ENCODE peak calls at places on chromosomes 2 and 18, in four cellular contexts. Y, Q, L and D are unnamed samples.

GRCh38 chr18:61651145-61651879 is 241.5 kb downstream of the RNF152 start:
- DNase-seq in Q (no peak), L (no peak), Y (no peak), D (no peak)

GRCh38 chr2:72694715-72695496 is 130.9 kb downstream of the EXOC6B start:
- DNase-seq in Y (peak; percentile 74), Q (peak; percentile 82), L (no peak), D (no peak)

GRCh38 chr2:60556441-60556997 is 3.1 kb upstream of the BCL11A start:
- DNase-seq in Q (no peak), L (no peak), Y (no peak), D (no peak)

GRCh38 chr18:4405965-4406364 is 49.1 kb downstream of the DLGAP1 start:
- DNase-seq in L (no peak), Y (no peak), Q (no peak), D (no peak)

GRCh38 chr2:195151711-195152110 is 505.3 kb upstream of the SLC39A10 start:
- DNase-seq in L (no peak), Y (no peak), Q (no peak), D (no peak)

GRCh38 chr2:205060269-205060668 is 515.0 kb downstream of the PARD3B start:
- DNase-seq in L (peak; percentile 67), Y (peak; percentile 79), Q (no peak), D (no peak)

GRCh38 chr2:239396881-239397681 is 3.7 kb downstream of the HDAC4 start:
- DNase-seq in Y (no peak), Q (no peak), L (no peak), D (no peak)

GRCh38 chr2:150141241-150142001 is 346.0 kb downstream of the RND3 start:
- DNase-seq in L (peak; percentile 90), Y (no peak), Q (peak; percentile 91), D (peak; percentile 36)

GRCh38 chr2:60641866-60642788 is 88.7 kb upstream of the BCL11A start:
- DNase-seq in Y (peak; percentile 23), L (peak; percentile 57), Q (peak; percentile 32), D (no peak)

GRCh38 chr2:69163109-69163508 is 150.1 kb downstream of the ANTXR1 start:
- DNase-seq in Y (peak; percentile 97), Q (peak; percentile 68), L (peak; percentile 81), D (peak; percentile 67)

GRCh38 chr2:150624001-150624401 is 136.5 kb upstream of the RND3 start:
- DNase-seq in Q (peak; percentile 89), L (peak; percentile 50), Y (peak; percentile 39), D (no peak)

GRCh38 chr2:225495706-225496105 is 96.2 kb downstream of the NYAP2 start:
- DNase-seq in Q (no peak), Y (no peak), L (no peak), D (no peak)

GRCh38 chr2:134845719-134846118 is 7.3 kb downstream of the ACMSD start:
- DNase-seq in L (peak; percentile 79), Y (peak; percentile 85), Q (no peak), D (no peak)

GRCh38 chr2:217685255-217685605 is 317.6 kb downstream of the TNS1 start:
- DNase-seq in Q (no peak), Y (peak; percentile 78), L (peak; percentile 92), D (no peak)

GRCh38 chr18:79797518-79798345 is at the start of gene KCNG2:
- DNase-seq in Q (no peak), L (no peak), Y (no peak), D (no peak)

GRCh38 chr2:233094614-233095013 is 34.5 kb downstream of the INPP5D start:
- DNase-seq in L (no peak), Y (no peak), Q (no peak), D (no peak)

GRCh38 chr18:71020342-71021096 is 731.7 kb downstream of the SOCS6 start:
- DNase-seq in L (peak; percentile 23), Q (peak; percentile 62), Y (peak; percentile 4), D (no peak)

DNA sequence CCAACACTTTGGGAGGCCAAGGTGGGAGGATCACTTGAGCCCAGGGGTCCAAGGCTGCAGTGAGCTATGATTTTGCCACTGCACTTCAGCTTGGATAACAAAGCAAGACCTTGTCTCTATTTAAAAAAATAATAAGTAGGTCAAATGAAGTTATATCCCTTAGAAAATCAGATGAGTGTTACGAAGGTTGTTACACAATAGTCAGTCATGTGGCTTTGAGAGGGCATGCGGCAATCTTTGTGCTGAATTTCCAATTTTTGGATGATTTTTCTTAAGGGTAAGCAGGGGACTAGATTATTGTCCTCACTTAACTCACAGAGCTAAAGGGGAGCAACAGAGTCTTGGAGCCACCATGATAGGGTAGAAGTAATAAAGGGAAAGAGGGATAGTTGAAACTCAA is 71.8 kb downstream of the B3GNT2 start:
- DNase-seq in Q (no peak), Y (no peak), L (no peak), D (no peak)
- H3K4me2 ChIP-seq in Q (no peak overlapping the region), Y (no peak overlapping the region), L (no peak overlapping the region), D (no peak overlapping the region)

DNA sequence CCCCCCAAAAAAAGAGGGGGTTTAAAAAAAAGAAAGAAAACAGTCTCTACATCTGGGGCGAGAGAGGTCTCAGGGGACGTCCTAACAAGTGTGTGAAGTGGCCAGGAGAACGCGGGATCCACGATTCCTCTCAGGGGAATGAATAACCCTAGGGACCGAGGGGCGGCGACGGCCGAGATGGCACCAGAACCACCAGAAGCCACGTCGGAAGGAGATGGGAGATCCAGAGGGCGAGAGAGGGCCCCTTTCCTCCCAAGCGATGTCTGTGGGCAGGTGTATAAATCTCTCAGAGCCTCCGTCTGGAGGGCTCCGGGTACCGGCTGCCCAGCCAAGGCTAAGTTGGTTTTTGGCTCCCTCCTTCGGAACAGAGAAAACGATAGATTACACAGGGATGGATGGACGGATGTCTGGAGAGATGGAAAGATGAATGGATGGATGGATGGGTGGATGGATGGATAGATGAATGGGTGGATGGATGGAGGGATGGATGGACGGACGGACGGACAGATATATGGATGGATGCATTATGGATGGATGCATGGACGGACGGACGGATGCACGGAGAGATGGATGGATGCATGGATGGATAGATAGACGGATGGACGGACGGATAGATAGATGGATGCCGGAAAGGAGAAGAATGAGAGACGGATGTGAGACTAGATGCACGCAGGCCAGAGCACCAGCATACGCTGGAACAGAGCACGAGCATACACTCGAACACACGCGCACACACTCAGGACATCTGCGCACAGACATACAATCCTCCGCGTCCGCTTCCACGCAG is 1.6 kb downstream of the EPHA4 start:
- DNase-seq in Q (peak; percentile 50), L (peak; percentile 39), Y (no peak), D (no peak)
- TF ChIP-seq EZH2 in Q (no peak), L (no peak), Y (peak; percentile 83), D (no peak)

DNA sequence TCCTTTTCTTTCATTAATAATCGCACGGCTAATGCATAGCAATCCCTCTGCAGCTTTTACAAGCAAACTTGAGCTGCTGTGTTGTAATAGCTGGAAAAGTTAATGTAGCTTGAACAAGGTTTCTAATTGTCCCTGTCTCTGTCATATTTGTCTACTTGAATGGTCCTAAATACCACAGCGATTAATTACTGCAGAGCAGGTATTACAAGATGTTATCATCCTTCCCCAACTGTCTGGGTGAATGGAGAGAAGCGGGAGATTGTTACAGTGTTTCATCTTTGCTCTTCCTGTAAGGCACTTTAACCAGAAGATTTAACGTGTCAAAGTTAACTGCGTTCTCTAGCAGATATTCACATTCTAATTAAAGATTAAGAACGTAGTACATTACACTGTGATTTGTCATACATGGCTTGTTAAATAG is 422.2 kb upstream of the POU3F3 start:
- DNase-seq in Q (no peak), Y (peak; percentile 52), L (no peak), D (no peak)
- H3K4me2 ChIP-seq in Q (no peak overlapping the region), Y (peak overlapping the region; percentile 73), L (no peak overlapping the region), D (no peak overlapping the region)

DNA sequence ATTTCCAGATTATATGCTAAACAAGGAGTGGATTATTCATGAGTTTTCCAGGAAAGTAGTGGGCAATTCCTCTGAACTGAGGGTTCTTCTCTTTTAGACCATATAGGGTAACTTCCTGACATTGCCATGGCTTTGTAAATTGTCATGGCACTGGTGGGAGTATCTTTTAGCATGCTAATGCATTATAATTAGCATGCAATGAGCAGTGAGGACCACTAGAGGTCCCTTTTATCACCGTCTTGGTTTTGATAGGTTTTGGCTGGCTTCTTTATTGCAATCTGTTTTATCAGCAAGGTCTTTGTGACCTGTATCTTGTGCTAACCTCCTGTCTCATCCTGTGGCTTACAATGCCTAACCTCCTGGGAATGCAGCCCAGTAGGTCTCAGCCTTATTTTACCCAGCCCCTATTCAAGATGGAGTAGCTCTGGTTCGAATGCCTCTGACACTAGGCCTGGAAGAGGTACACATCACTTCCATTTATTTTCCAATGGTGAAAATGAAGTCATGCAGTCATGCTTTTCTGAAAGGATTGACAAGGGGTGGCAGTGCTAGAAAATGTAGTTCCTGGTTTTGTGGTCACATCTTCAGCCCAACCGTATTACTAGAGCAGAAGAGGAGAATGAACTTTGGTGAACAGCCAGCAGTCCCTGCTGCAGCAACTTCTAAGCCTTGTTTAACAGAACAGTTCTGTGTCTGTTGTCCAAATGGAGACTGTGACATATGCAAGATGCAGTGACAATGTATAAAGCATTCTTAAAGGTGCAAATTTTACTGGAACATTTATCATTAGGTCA is 26.6 kb upstream of the ITGA4 start:
- DNase-seq in Q (peak; percentile 13), Y (no peak), L (peak; percentile 52), D (no peak)
- TF ChIP-seq EZH2 in Q (no peak), Y (no peak), L (no peak), D (no peak)

DNA sequence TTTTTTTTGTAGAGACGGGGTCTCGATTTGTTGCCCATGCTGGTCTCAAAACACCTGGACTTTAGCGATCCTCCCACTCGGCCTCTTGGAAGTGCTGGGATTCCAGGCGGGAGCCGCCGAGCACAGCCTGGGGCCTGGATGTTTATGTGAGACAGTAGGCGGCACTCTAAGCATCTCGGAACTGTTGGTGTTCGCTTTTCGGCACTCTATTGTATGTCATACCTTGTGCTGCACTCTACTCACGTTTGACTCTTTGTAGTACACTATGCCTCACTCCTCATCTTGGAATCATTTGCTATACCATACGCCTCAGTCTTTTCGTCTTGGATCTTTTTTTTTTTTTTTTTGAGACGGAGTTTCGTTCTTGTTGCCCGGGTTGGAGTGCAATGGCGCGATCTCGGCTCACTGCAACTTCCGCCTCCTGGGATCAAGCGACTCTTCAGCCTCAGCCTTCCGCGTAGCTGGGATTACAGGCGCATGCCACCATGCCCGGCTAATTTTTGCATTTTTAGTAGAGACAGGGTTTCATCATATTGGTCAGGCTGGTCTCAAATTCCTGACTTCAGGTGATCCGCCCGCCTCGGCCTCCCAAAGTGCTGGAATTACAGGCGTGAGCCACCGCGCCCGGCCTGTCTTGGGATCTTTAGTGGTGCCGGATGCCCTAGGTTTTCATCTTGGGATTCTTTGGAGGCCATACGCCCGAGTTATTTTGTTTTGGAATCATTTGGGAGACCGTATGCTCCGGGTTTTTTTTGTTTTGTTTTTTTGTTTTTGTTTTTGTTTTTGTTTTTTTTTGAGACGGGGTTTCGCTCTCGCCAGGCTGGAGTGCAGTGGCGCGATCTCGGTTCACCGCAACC is 24.2 kb upstream of the ZDBF2 start:
- DNase-seq in L (no peak), Q (peak; percentile 33), Y (no peak), D (no peak)
- H3K4me2 ChIP-seq in L (no peak overlapping the region), Q (peak overlapping the region; percentile 90), Y (peak overlapping the region; percentile 74), D (peak overlapping the region; percentile 54)

DNA sequence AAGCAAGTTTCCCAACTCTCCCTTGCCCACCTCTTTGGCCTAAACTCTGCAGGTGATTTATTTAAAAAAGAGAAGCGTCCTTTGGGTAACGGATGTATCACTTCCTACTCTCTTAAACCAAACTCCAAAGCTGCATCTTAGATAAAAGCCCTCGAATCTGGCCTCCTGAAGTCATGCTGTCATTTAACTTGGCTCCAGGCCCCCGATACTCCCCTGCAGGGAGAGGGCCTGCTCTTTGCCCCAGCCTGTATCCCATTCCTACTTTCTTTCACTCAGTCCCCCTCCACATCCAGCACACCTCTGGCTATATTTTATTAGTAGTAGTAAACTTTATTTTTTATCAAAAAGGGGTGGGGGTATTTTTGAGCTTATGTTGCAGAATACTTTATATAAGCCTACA is 19.0 kb downstream of the TEKT4 start:
- DNase-seq in Q (no peak), Y (no peak), L (no peak), D (no peak)
- TF ChIP-seq EZH2 in Q (no peak), Y (no peak), L (no peak), D (no peak)